ENCODE peak calls at places on chromosome 9, in five cellular contexts. Z, F, W, Y and H are unnamed samples.

GRCh38 chr9:137221477-137222111 is 446 bp downstream of the RNF208 start:
- DNase-seq in Y (no peak), W (no peak), Z (peak; percentile 29), F (peak; percentile 38), H (no peak)

GRCh38 chr9:74064702-74065101 is 432.4 kb upstream of the RORB start:
- DNase-seq in F (no peak), Z (no peak), W (no peak), Y (no peak), H (no peak)

GRCh38 chr9:114124138-114124537 is 25.0 kb upstream of the KIF12 start:
- DNase-seq in Y (no peak), W (no peak), F (no peak), Z (no peak), H (no peak)

GRCh38 chr9:126376311-126376902 is 49.8 kb downstream of the MVB12B start:
- DNase-seq in Y (no peak), Z (no peak), W (peak; percentile 13), F (peak; percentile 34), H (no peak)

GRCh38 chr9:109604788-109605187 is 106.7 kb upstream of the PTPN3 start:
- DNase-seq in F (no peak), Y (no peak), W (no peak), Z (no peak), H (no peak)

GRCh38 chr9:477146-477545 is 262.5 kb downstream of the DOCK8 start:
- DNase-seq in Z (no peak), Y (no peak), F (no peak), W (no peak), H (no peak)

GRCh38 chr9:19113964-19114679 is 11.4 kb upstream of the HAUS6 start:
- DNase-seq in Y (no peak), W (no peak), F (no peak), Z (no peak), H (no peak)

GRCh38 chr9:88932766-88933165 is 58.5 kb upstream of the S1PR3 start:
- DNase-seq in W (no peak), F (peak; percentile 27), Z (peak; percentile 40), Y (no peak), H (no peak)

GRCh38 chr9:108074900-108075299 is 585.3 kb upstream of the KLF4 start:
- DNase-seq in W (no peak), Y (no peak), Z (no peak), F (no peak), H (no peak)